ENCODE peak calls at places on chromosomes 1 and 21, in ten cellular contexts. K is spleen; Z is transverse colon; C is CD4-positive, alpha-beta T cell; O is brain microvascular endothelial cell; Q is IMR-90; P is fibroblast of lung; V is MG63; R is naive thymus-derived CD4-positive, alpha-beta T cell; I is HCT116. Y is an unnamed sample. For H3K27me3, the result is how much of the 10 kb centered on the place peaks cover.

GRCh38 chr1:84853743-84854721 is 39.0 kb downstream of the LPAR3 start:
- DNase-seq in K (no peak), Z (no peak), C (peak), O (peak), Q (peak), P (peak), V (peak), R (peak), I (peak), Y (peak)

GRCh38 chr1:64343105-64343960 is 126.6 kb upstream of the CACHD1 start:
- DNase-seq in K (no peak), Z (no peak), C (no peak), O (peak), Q (peak), P (peak), V (peak), R (no peak), I (peak), Y (peak)

GRCh38 chr1:93730621-93731020 is 49.0 kb upstream of the BCAR3 start:
- DNase-seq in K (no peak), Z (no peak), C (no peak), O (no peak), Q (no peak), P (no peak), V (no peak), R (no peak), I (no peak), Y (no peak)

GRCh38 chr1:165840419-165840818 is 13.0 kb downstream of the UCK2 start:
- DNase-seq in K (no peak), Z (no peak), C (no peak), O (no peak), Q (no peak), P (no peak), V (no peak), R (no peak), I (no peak), Y (no peak)

GRCh38 chr1:241555526-241555925 is 23.3 kb downstream of the KMO start:
- DNase-seq in K (no peak), Z (no peak), C (no peak), O (no peak), Q (no peak), P (no peak), V (no peak), R (no peak), I (no peak), Y (no peak)

GRCh38 chr21:39955326-39955725 is 88.1 kb downstream of the PCP4 start:
- DNase-seq in K (no peak), Z (no peak), C (no peak), O (no peak), Q (no peak), P (no peak), V (no peak), R (no peak), I (no peak), Y (no peak)

GRCh38 chr1:101247404-101248287 is 10.8 kb downstream of the S1PR1 start:
- DNase-seq in K (no peak), Z (no peak), C (no peak), O (no peak), Q (no peak), P (no peak), V (no peak), R (no peak), I (no peak), Y (no peak)

GRCh38 chr1:43274125-43274803 is 4.5 kb downstream of the TMEM125 start:
- DNase-seq in K (peak), Z (no peak), C (peak), O (peak), Q (peak), P (peak), V (peak), R (no peak), I (no peak), Y (peak)

GRCh38 chr1:21050031-21050430 is 126.7 kb downstream of the EIF4G3 start:
- DNase-seq in K (no peak), Z (no peak), C (no peak), O (peak), Q (peak), P (peak), V (no peak), R (no peak), I (no peak), Y (peak)

GRCh38 chr1:67664048-67664447 is 21.0 kb upstream of the GADD45A start:
- DNase-seq in K (no peak), Z (no peak), C (no peak), O (no peak), Q (peak), P (no peak), V (no peak), R (no peak), I (no peak), Y (no peak)

GRCh38 chr1:45929257-45929687 is 125.9 kb downstream of the MAST2 start:
- DNase-seq in K (no peak), Z (no peak), C (no peak), O (peak), Q (peak), P (peak), V (peak), R (no peak), I (peak), Y (peak)

GRCh38 chr1:216190438-216190837 is 232.8 kb downstream of the USH2A start:
- DNase-seq in K (no peak), Z (no peak), C (no peak), O (no peak), Q (no peak), P (no peak), V (no peak), R (no peak), I (no peak), Y (no peak)

GRCh38 chr1:63794927-63795326 is 21.1 kb downstream of the ROR1 start:
- DNase-seq in K (no peak), Z (no peak), C (no peak), O (peak), Q (peak), P (peak), V (peak), R (no peak), I (no peak), Y (peak)

DNA sequence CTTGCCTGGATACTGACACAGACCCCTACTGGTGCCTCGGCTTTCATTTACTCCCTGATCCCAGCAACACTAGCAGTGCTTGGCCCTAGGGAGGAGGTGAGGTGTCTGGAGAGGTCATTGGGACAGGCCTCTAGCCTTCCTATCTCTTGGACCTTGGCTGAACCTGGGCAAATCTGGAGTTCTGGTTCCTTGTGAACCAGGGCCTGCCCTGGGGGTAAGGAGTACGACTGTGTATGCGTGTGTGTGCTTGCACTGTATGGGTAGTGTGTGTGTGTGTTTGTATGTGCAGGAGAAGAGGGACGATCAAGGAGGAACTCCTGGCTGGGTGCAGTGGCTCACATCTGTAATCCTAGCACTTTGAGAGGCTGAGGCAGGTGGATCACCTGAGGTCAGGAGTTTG is 252.7 kb upstream of the CSF3R start:
- DNase-seq in K (no peak), Z (no peak), C (no peak), O (no peak), Q (no peak), P (no peak), V (no peak), R (no peak), I (no peak), Y (no peak)
- H3K27me3 ChIP-seq in K (half or more), Z (under half), C (under half), O (under half), Q (under half), P (under half), V (under half), R (under half), I (half or more), Y (under half)

GRCh38 chr1:29967261-29967660 is 730.9 kb downstream of the PTPRU start:
- DNase-seq in K (no peak), Z (no peak), C (no peak), O (no peak), Q (no peak), P (no peak), V (no peak), R (no peak), I (no peak), Y (no peak)
- H3K27me3 ChIP-seq in K (half or more), Z (under half), C (under half), O (under half), Q (under half), P (under half), V (under half), R (under half), I (under half), Y (under half)

GRCh38 chr21:35084869-35085268 is 35.8 kb upstream of the RUNX1 start:
- DNase-seq in K (no peak), Z (no peak), C (no peak), O (peak), Q (peak), P (peak), V (no peak), R (no peak), I (no peak), Y (peak)
- H3K27me3 ChIP-seq in K (under half), Z (under half), C (under half), O (under half), Q (under half), P (under half), V (under half), R (under half), I (under half), Y (under half)

DNA sequence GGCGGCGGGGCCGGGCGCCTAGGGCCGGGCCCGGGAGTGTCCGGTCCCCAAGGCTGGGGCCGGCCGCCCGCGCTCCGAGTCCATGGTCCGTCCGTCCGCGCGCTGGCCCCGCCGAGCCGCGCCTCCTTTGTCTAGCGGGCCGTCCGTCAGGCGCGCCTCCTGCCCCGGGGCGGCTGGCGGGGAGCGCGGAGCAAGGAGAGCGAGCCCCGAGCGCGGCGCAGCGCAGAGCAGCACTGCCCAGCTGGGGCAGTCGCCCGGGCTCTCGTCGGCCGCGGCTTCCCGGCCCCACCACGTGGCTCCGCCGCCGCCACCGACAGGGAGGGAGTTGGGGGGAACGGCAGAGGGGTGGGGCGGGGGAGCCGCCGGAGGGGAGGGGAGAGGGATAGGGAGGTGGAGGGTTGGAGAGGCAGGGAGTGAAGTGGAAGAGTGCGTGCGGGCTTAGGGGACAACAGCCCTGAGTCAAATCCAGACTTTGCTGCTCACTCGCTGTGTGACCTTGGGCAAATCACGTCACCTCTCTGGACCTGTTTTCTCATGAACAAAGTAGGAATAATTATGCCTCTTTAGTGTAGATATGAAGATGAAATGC is at the start of gene NKAIN1:
- DNase-seq in K (no peak), Z (no peak), C (no peak), O (no peak), Q (peak), P (peak), V (peak), R (no peak), I (no peak), Y (peak)
- H3K27me3 ChIP-seq in K (half or more), Z (half or more), C (half or more), O (under half), Q (half or more), P (under half), V (under half), R (under half), I (under half), Y (half or more)

Y was measured in GM23248.